ENCODE peak calls at places on chromosomes 1 and 21, in six cellular contexts. F, D, M, G, Z and S are unnamed samples.

GRCh38 chr1:68230901-68231626 is 1.3 kb downstream of the WLS start:
- DNase-seq in F (no peak), G (no peak), M (no peak), Z (no peak), D (no peak), S (peak)

GRCh38 chr1:175192630-175193338 is at the start of gene KIAA0040:
- DNase-seq in F (no peak), Z (peak), G (peak), M (peak), D (peak), S (peak)

GRCh38 chr21:46409641-46410406 is 48.9 kb upstream of the DIP2A start:
- DNase-seq in F (no peak), Z (no peak), G (no peak), D (no peak), M (no peak), S (no peak)

GRCh38 chr1:26537951-26538352 is 8.4 kb downstream of the RPS6KA1 start:
- DNase-seq in G (no peak), D (peak), M (peak), Z (peak), F (peak), S (peak)

GRCh38 chr1:208223136-208223535 is 21.0 kb downstream of the PLXNA2 start:
- DNase-seq in Z (no peak), G (no peak), M (no peak), F (peak), D (no peak), S (no peak)

GRCh38 chr21:44407493-44407892 is 47.8 kb upstream of the LRRC3 start:
- DNase-seq in D (no peak), F (no peak), G (no peak), M (no peak), Z (no peak), S (no peak)

GRCh38 chr1:21638531-21639341 is 30.4 kb downstream of the RAP1GAP start:
- DNase-seq in G (no peak), D (peak), F (peak), Z (no peak), M (no peak), S (peak)

GRCh38 chr21:37783016-37783415 is 133.2 kb downstream of the KCNJ6 start:
- DNase-seq in F (peak), M (no peak), Z (no peak), G (no peak), D (no peak), S (no peak)

GRCh38 chr1:193335797-193336428 is 149.5 kb upstream of the B3GALT2 start:
- DNase-seq in G (no peak), D (no peak), Z (no peak), M (no peak), F (peak), S (peak)

GRCh38 chr1:116794804-116795481 is 40.7 kb downstream of the CD2 start:
- DNase-seq in D (no peak), G (no peak), M (no peak), F (no peak), Z (no peak), S (no peak)

GRCh38 chr21:42524341-42525227 is 10.9 kb downstream of the SLC37A1 start:
- DNase-seq in M (peak), D (peak), F (peak), G (no peak), Z (peak), S (peak)

GRCh38 chr1:26220199-26220912 is 13.6 kb upstream of the CEP85 start:
- DNase-seq in D (no peak), G (no peak), M (no peak), F (no peak), Z (no peak), S (no peak)

GRCh38 chr1:174883361-174883760 is 116.4 kb upstream of the CACYBP start:
- DNase-seq in G (no peak), M (no peak), Z (no peak), D (peak), F (peak), S (peak)

GRCh38 chr21:43880111-43880985 is 15.3 kb downstream of the AGPAT3 start:
- DNase-seq in G (no peak), Z (no peak), D (no peak), M (no peak), F (peak), S (peak)

GRCh38 chr21:41215856-41216408 is 48.0 kb downstream of the BACE2 start:
- DNase-seq in F (no peak), G (no peak), Z (no peak), D (no peak), M (no peak), S (no peak)

GRCh38 chr1:229058716-229059115 is 212.2 kb upstream of the RAB4A start:
- DNase-seq in F (no peak), Z (no peak), G (no peak), D (no peak), M (no peak), S (no peak)

GRCh38 chr21:45295576-45296365 is 8.1 kb upstream of the POFUT2 start:
- DNase-seq in G (no peak), F (peak), M (no peak), Z (no peak), D (no peak), S (peak)

GRCh38 chr1:153513023-153513422 is 22.8 kb downstream of the S100A6 start:
- DNase-seq in M (no peak), D (no peak), F (no peak), Z (no peak), G (no peak), S (no peak)
- H3K23ac ChIP-seq in M (no peak), D (no peak), F (no peak), Z (no peak), G (no peak), S (no peak)

DNA sequence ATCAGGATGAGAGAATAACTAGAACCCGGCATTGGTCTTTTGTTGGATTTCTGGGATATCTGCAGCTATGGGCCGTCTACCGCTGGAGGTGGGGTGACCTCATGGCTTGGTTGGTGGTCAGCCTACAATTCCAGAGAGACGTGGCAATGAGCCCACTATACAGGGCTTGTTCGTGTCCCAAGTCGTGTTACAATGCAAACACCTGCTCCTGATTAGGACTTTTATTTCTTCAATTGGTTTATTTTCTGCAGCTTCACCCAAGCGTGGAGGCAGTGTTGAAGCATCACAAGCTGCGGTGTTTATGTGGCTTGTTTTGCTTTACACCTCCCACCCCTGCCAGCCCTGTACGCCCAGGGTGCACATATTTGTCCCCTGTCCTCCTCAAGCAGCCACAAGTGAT is 211.7 kb upstream of the TMEM51 start:
- DNase-seq in Z (no peak), G (no peak), D (no peak), M (no peak), F (no peak), S (no peak)
- H2AK5ac ChIP-seq in Z (no peak), G (no peak), D (no peak), M (no peak), F (peak), S (peak)

GRCh38 chr1:66737836-66738235 is 14.4 kb upstream of the DYNLT5 start:
- DNase-seq in G (no peak), D (no peak), F (no peak), M (no peak), Z (no peak), S (no peak)

GRCh38 chr1:66739401-66740157 is 12.7 kb upstream of the DYNLT5 start:
- DNase-seq in Z (no peak), G (no peak), D (peak), M (no peak), F (no peak), S (peak)
- H3K23ac ChIP-seq in Z (no peak), G (no peak), D (no peak), M (no peak), F (no peak), S (no peak)

DNA sequence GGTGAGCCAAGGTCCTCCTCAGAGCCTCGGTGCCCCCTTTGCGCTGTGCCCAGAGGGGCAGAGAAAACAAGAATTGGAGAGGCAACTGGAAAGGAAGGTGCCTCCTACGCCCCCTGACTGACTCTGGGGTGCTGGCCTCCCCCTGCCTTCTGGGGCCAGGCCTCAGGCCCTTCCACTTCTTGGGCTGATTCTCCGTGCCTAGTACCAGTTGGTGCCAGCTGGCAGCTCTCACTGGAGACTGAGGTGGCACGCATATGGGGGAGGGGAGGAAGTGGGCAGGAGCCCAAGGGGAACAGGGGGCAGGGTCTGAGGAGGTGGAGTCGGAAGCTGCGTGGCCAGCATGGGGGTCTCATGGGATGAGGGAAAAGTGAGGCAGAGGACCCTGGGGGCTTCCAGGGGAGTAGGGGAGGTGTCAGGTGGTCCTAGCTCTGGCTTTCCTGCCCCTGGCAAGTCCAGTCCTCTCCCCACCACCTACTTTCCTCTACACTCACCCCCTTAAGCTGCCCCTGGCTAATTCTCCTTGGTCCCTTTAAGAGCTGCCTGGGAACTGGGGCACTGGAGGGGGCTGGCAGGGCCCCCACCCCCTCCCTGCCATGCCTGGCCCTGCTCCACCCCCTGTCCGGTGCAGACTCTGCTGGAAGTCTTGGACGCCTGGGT is 6.5 kb upstream of the SEMA4A start:
- DNase-seq in F (no peak), D (no peak), G (no peak), M (no peak), Z (no peak), S (peak)
- H2AK5ac ChIP-seq in F (no peak), D (peak), G (peak), M (no peak), Z (peak), S (no peak)